ENCODE peak calls at places on chromosome 14, in seven cellular contexts. K is body of pancreas; V is CD4-positive, alpha-beta memory T cell; G is stimulated activated CD4-positive, alpha-beta T cell treated with anti-CD3 and anti-CD28 coated beads, Interleukin-4, amount 100 ng/mL, for 24 hours; R is iPS-NIHi11; A is cardiac muscle cell; S is fibroblast of pulmonary artery. L is an unnamed sample.

GRCh38 chr14:58920230-58920629 is 268.2 kb upstream of the DAAM1 start:
- DNase-seq in K (no peak), A (no peak), G (no peak), S (no peak), V (no peak), R (no peak), L (no peak)

GRCh38 chr14:96204151-96205058 is at the start of gene BDKRB2:
- DNase-seq in S (peak), V (no peak), G (peak), R (peak), K (peak), A (peak), L (no peak)

GRCh38 chr14:52455291-52456088 is 96.8 kb downstream of the TXNDC16 start:
- DNase-seq in G (no peak), S (peak), K (no peak), V (no peak), R (no peak), A (no peak), L (no peak)

GRCh38 chr14:89212386-89213235 is 204.4 kb downstream of the FOXN3 start:
- DNase-seq in K (no peak), S (no peak), V (no peak), G (no peak), R (no peak), A (no peak), L (no peak)

GRCh38 chr14:31261859-31262739 is 54.5 kb upstream of the HECTD1 start:
- DNase-seq in S (peak), R (no peak), K (peak), V (no peak), A (no peak), G (no peak), L (no peak)

GRCh38 chr14:79783061-79783460 is 428.2 kb downstream of the DIO2 start:
- DNase-seq in R (no peak), V (no peak), A (no peak), K (no peak), G (no peak), S (no peak), L (no peak)

GRCh38 chr14:68665792-68666195 is 127.1 kb downstream of the ZFP36L1 start:
- DNase-seq in G (no peak), A (peak), S (no peak), V (no peak), R (no peak), K (no peak), L (no peak)

GRCh38 chr14:54579606-54580005 is 12.7 kb downstream of the SAMD4A start:
- DNase-seq in R (no peak), G (no peak), A (no peak), S (peak), K (no peak), V (no peak), L (no peak)

L was measured in SK-N-MC.